ENCODE peak calls at places on chromosome 7, in eight cellular contexts. R, G, O, N, D, V, X and T are unnamed samples. For H3K9me3, the result is how much of the 10 kb centered on the place peaks cover.

GRCh38 chr7:40749877-40750276 is 615.1 kb downstream of the SUGCT start:
- DNase-seq in X (no peak), O (no peak), V (no peak), R (no peak), N (peak), G (no peak), D (no peak), T (no peak)

GRCh38 chr7:127997226-127997922 is 33.9 kb downstream of the LRRC4 start:
- DNase-seq in R (no peak), O (no peak), X (no peak), N (peak), D (no peak), G (no peak), V (no peak), T (no peak)

GRCh38 chr7:77684030-77684429 is 12.2 kb upstream of the RSBN1L start:
- DNase-seq in G (no peak), D (no peak), X (peak), O (no peak), R (peak), V (no peak), N (peak), T (peak)

GRCh38 chr7:101017099-101017777 is 2.6 kb upstream of the MUC17 start:
- DNase-seq in G (peak), V (peak), X (peak), R (peak), D (peak), N (peak), O (peak), T (peak)

GRCh38 chr7:6652446-6653011 is 15.4 kb downstream of the ZNF316 start:
- DNase-seq in X (no peak), R (no peak), D (peak), O (no peak), N (no peak), V (no peak), G (no peak), T (no peak)

GRCh38 chr7:94241402-94241925 is 153.2 kb upstream of the COL1A2 start:
- DNase-seq in D (no peak), X (no peak), R (no peak), N (no peak), O (no peak), V (no peak), G (no peak), T (no peak)

GRCh38 chr7:2271273-2272026 is 29.4 kb downstream of the NUDT1 start:
- DNase-seq in X (no peak), V (no peak), G (no peak), O (no peak), N (no peak), R (no peak), D (no peak), T (no peak)

GRCh38 chr7:149874644-149875028 is 867 bp downstream of the ATP6V0E2 start:
- DNase-seq in D (no peak), V (no peak), G (no peak), N (no peak), O (no peak), X (no peak), R (no peak), T (no peak)

GRCh38 chr7:66353547-66353946 is 148.4 kb downstream of the TPST1 start:
- DNase-seq in R (no peak), V (no peak), N (no peak), O (no peak), X (no peak), D (no peak), G (no peak), T (no peak)

GRCh38 chr7:106370542-106370941 is 85.8 kb upstream of the NAMPT start:
- DNase-seq in D (no peak), V (no peak), O (no peak), N (no peak), R (no peak), G (no peak), X (no peak), T (no peak)

GRCh38 chr7:4753610-4754432 is 21.6 kb upstream of the AP5Z1 start:
- DNase-seq in N (peak), D (peak), G (peak), V (peak), R (peak), X (peak), O (peak), T (peak)

GRCh38 chr7:155870334-155871180 is 58.3 kb upstream of the SHH start:
- DNase-seq in X (no peak), G (no peak), R (no peak), V (no peak), N (no peak), O (no peak), D (no peak), T (peak)

GRCh38 chr7:151457534-151457933 is 17.6 kb upstream of the CRYGN start:
- DNase-seq in N (no peak), O (no peak), G (no peak), D (no peak), R (no peak), V (no peak), X (no peak), T (no peak)

GRCh38 chr7:158025651-158026600 is 561.7 kb downstream of the PTPRN2 start:
- DNase-seq in V (no peak), X (no peak), O (no peak), G (no peak), R (no peak), D (peak), N (no peak), T (no peak)

GRCh38 chr7:134946260-134946659 is 40.0 kb upstream of the AGBL3 start:
- DNase-seq in V (no peak), R (no peak), D (no peak), X (no peak), O (no peak), G (no peak), N (peak), T (no peak)

GRCh38 chr7:3378390-3379120 is 77.5 kb downstream of the SDK1 start:
- DNase-seq in X (no peak), G (no peak), N (no peak), O (no peak), R (no peak), D (no peak), V (no peak), T (no peak)

GRCh38 chr7:19749658-19750057 is 23.8 kb downstream of the TMEM196 start:
- DNase-seq in O (no peak), D (no peak), N (peak), R (no peak), V (no peak), G (no peak), X (no peak), T (no peak)

GRCh38 chr7:73735526-73735905 is 3.1 kb downstream of the ABHD11 start:
- DNase-seq in R (no peak), V (no peak), O (peak), N (no peak), G (no peak), X (no peak), D (peak), T (no peak)

GRCh38 chr7:32453286-32454011 is 36.7 kb downstream of the LSM5 start:
- DNase-seq in O (no peak), N (no peak), X (no peak), D (no peak), V (no peak), R (no peak), G (no peak), T (no peak)

GRCh38 chr7:104943502-104944343 is 70.3 kb upstream of the KMT2E start:
- DNase-seq in O (peak), V (peak), N (peak), G (peak), D (peak), R (peak), X (no peak), T (peak)

GRCh38 chr7:149642579-149642978 is 130.8 kb downstream of the ZNF467 start:
- DNase-seq in R (peak), D (no peak), V (no peak), X (no peak), N (no peak), G (no peak), O (no peak), T (no peak)

GRCh38 chr7:29194594-29195417 is at the start of gene CHN2:
- DNase-seq in X (peak), V (peak), O (peak), D (peak), R (peak), N (peak), G (peak), T (peak)

GRCh38 chr7:90853205-90853604 is 257.1 kb downstream of the CDK14 start:
- DNase-seq in X (no peak), R (no peak), O (no peak), V (no peak), N (no peak), G (no peak), D (no peak), T (no peak)

GRCh38 chr7:148347981-148348380 is 242.6 kb upstream of the C7orf33 start:
- DNase-seq in O (no peak), X (no peak), G (no peak), D (no peak), R (no peak), V (no peak), N (no peak), T (no peak)
- H3K27ac ChIP-seq in O (no peak), X (no peak), G (no peak), D (no peak), R (no peak), V (no peak), N (no peak), T (no peak)

GRCh38 chr7:13980474-13980873 is 9.0 kb downstream of the ETV1 start:
- DNase-seq in D (no peak), O (no peak), V (no peak), R (no peak), X (no peak), G (no peak), N (no peak), T (no peak)
- H3K4me3 ChIP-seq in D (no peak), O (no peak), V (no peak), R (no peak), X (no peak), G (no peak), N (peak), T (no peak)

GRCh38 chr7:34044319-34044643 is 138.9 kb downstream of the BMPER start:
- DNase-seq in V (no peak), N (no peak), R (no peak), D (no peak), X (peak), O (no peak), G (no peak), T (no peak)
- H3K9me3 ChIP-seq in V (under half), N (under half), R (under half), D (under half), X (under half), O (under half), G (under half), T (under half)

DNA sequence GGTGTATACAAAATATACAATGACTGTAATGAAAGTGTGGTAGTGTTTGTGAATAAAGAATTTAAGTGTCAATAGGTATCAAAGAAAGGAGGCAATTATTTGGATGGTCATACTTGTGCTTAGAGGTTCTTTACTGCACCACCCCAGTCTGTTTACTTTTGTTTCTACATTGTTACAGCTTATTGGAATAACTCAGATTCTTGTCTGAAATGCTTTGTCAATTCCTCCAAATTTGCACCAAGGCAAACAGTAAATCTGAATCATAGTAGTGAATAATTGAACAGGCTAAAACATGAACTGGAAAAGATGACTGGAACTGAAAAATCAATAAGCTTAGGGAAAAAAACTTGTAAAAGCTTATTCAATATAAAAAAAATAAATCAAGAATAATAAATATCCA is 319.2 kb downstream of the EXOC4 start:
- DNase-seq in X (no peak), V (no peak), D (no peak), O (no peak), N (no peak), G (no peak), R (no peak), T (no peak)
- H3K27ac ChIP-seq in X (no peak), V (no peak), D (no peak), O (no peak), N (no peak), G (no peak), R (no peak), T (no peak)